ENCODE peak calls at places on chromosomes 1 and 21, in ten cellular contexts. L, O, U, N, T, D, W, C, V and F are unnamed samples.

GRCh38 chr1:5857508-5858090 is 134.6 kb downstream of the NPHP4 start:
- DNase-seq in N (no peak), D (no peak), T (no peak), V (no peak), L (no peak), O (no peak), C (no peak), W (no peak), U (no peak), F (no peak)

GRCh38 chr1:109873278-109874175 is 37.1 kb upstream of the CSF1 start:
- DNase-seq in D (no peak), V (no peak), L (no peak), W (no peak), T (peak), C (no peak), U (no peak), O (no peak), N (no peak), F (no peak)

GRCh38 chr1:109369167-109369746 is 28.5 kb downstream of the SORT1 start:
- DNase-seq in W (no peak), D (no peak), T (no peak), C (no peak), L (no peak), U (no peak), O (no peak), V (peak), N (no peak), F (no peak)

GRCh38 chr1:222028151-222028550 is 286.3 kb upstream of the DUSP10 start:
- DNase-seq in C (no peak), O (no peak), N (peak), U (no peak), L (no peak), D (peak), T (no peak), W (no peak), V (no peak), F (no peak)

GRCh38 chr1:55812281-55812680 is 597.1 kb upstream of the USP24 start:
- DNase-seq in V (no peak), D (no peak), C (no peak), U (no peak), W (no peak), T (no peak), N (no peak), O (no peak), L (no peak), F (no peak)

GRCh38 chr21:15826147-15826780 is 96.5 kb downstream of the USP25 start:
- DNase-seq in C (peak), T (peak), W (no peak), N (peak), U (peak), D (no peak), V (no peak), O (no peak), L (no peak), F (no peak)

GRCh38 chr1:116496380-116496779 is 74.4 kb downstream of the CD58 start:
- DNase-seq in C (no peak), V (no peak), O (no peak), T (no peak), U (no peak), W (peak), D (no peak), N (no peak), L (no peak), F (no peak)

GRCh38 chr1:10271869-10272268 is 61.5 kb downstream of the KIF1B start:
- DNase-seq in D (peak), C (no peak), O (no peak), T (no peak), L (no peak), U (no peak), N (peak), W (no peak), V (no peak), F (no peak)

GRCh38 chr1:196002906-196003305 is 605.3 kb downstream of the KCNT2 start:
- DNase-seq in L (no peak), D (no peak), T (peak), N (no peak), W (no peak), C (no peak), U (no peak), V (no peak), O (no peak), F (no peak)

GRCh38 chr1:5907966-5908365 is 84.3 kb downstream of the NPHP4 start:
- DNase-seq in T (no peak), N (no peak), U (no peak), C (no peak), L (no peak), V (no peak), O (no peak), W (no peak), D (no peak), F (no peak)

GRCh38 chr1:146007048-146007784 is 10.8 kb upstream of the TXNIP start:
- DNase-seq in T (peak), V (peak), C (peak), L (peak), N (peak), D (peak), O (peak), W (no peak), U (peak), F (peak)

GRCh38 chr1:177355575-177355974 is 184.8 kb downstream of the BRINP2 start:
- DNase-seq in N (peak), O (no peak), T (no peak), V (peak), C (no peak), U (no peak), L (no peak), D (no peak), W (no peak), F (no peak)

GRCh38 chr1:54310439-54311328 is 95.5 kb downstream of the SSBP3 start:
- DNase-seq in W (peak), L (peak), D (no peak), T (peak), N (peak), U (no peak), C (no peak), V (peak), O (no peak), F (no peak)

GRCh38 chr1:201346337-201346939 is 31.0 kb downstream of the TNNT2 start:
- DNase-seq in D (no peak), O (no peak), L (no peak), V (peak), U (no peak), N (peak), C (no peak), W (no peak), T (peak), F (no peak)

GRCh38 chr1:216705686-216706085 is 17.5 kb downstream of the ESRRG start:
- DNase-seq in V (no peak), L (no peak), D (peak), U (no peak), N (peak), W (peak), C (no peak), O (no peak), T (no peak), F (no peak)

GRCh38 chr1:28456078-28456477 is 49.8 kb upstream of the RCC1 start:
- DNase-seq in C (no peak), O (no peak), L (peak), T (peak), V (peak), W (no peak), D (no peak), U (no peak), N (no peak), F (no peak)

GRCh38 chr21:36254106-36254941 is 65.7 kb upstream of the MORC3 start:
- DNase-seq in C (no peak), W (no peak), V (no peak), D (no peak), L (no peak), N (no peak), O (no peak), T (no peak), U (no peak), F (no peak)

GRCh38 chr1:151728151-151728711 is 6.9 kb downstream of the RIIAD1 start:
- DNase-seq in W (no peak), T (no peak), N (peak), D (peak), U (no peak), O (no peak), L (no peak), C (no peak), V (peak), F (no peak)

GRCh38 chr21:36948686-36949085 is 17.8 kb downstream of the HLCS start:
- DNase-seq in N (no peak), D (no peak), C (no peak), T (no peak), U (no peak), O (no peak), V (no peak), W (no peak), L (no peak), F (no peak)

GRCh38 chr1:89088597-89088996 is 23.6 kb upstream of the GBP1 start:
- DNase-seq in T (no peak), L (no peak), W (no peak), V (no peak), N (no peak), O (no peak), C (no peak), D (no peak), U (no peak), F (no peak)

GRCh38 chr1:12157366-12158231 is 9.2 kb upstream of the TNFRSF1B start:
- DNase-seq in N (no peak), T (no peak), C (no peak), L (peak), D (no peak), V (no peak), O (no peak), U (no peak), W (no peak), F (no peak)

GRCh38 chr1:25549273-25550154 is 6.1 kb downstream of the LDLRAP1 start:
- DNase-seq in V (peak), O (peak), D (no peak), L (peak), N (no peak), C (no peak), W (peak), U (peak), T (peak), F (peak)

GRCh38 chr1:82279241-82279640 is 478.5 kb downstream of the ADGRL2 start:
- DNase-seq in V (no peak), O (no peak), W (no peak), C (no peak), N (no peak), L (no peak), U (no peak), D (no peak), T (no peak), F (no peak)

GRCh38 chr1:9653783-9654517 is 2.4 kb downstream of the PIK3CD start:
- DNase-seq in T (no peak), L (peak), O (no peak), D (no peak), N (no peak), V (no peak), W (no peak), C (no peak), U (no peak), F (peak)

GRCh38 chr21:20999567-21000169 is 1.5 kb downstream of the NCAM2 start:
- DNase-seq in U (no peak), L (peak), T (peak), D (peak), C (no peak), W (no peak), N (peak), V (peak), O (peak), F (peak)

GRCh38 chr21:29299906-29300546 is 1.3 kb downstream of the BACH1 start:
- DNase-seq in W (peak), C (no peak), L (peak), D (peak), U (peak), O (peak), T (peak), N (peak), V (peak), F (peak)

GRCh38 chr21:46067505-46068201 is 30.3 kb upstream of the COL6A2 start:
- DNase-seq in W (no peak), O (no peak), T (no peak), D (no peak), L (no peak), C (no peak), V (no peak), N (no peak), U (no peak), F (no peak)

GRCh38 chr1:91635763-91636162 is 135.1 kb downstream of the CDC7 start:
- DNase-seq in O (no peak), T (no peak), D (no peak), W (no peak), C (no peak), U (no peak), L (no peak), V (no peak), N (no peak), F (no peak)

GRCh38 chr1:178723541-178723940 is 1.5 kb upstream of the RALGPS2 start:
- DNase-seq in L (no peak), C (no peak), D (no peak), V (no peak), T (no peak), N (no peak), W (no peak), O (no peak), U (no peak), F (no peak)

GRCh38 chr21:16974060-16974459 is 538.8 kb upstream of the CXADR start:
- DNase-seq in D (no peak), O (no peak), U (no peak), W (no peak), L (no peak), C (no peak), V (no peak), N (no peak), T (no peak), F (no peak)

GRCh38 chr1:52552236-52552504 is 722 bp downstream of the TUT4 start:
- DNase-seq in N (peak), U (peak), O (peak), L (peak), W (no peak), D (no peak), T (peak), C (no peak), V (peak), F (peak)

GRCh38 chr1:65170511-65171142 is 22.6 kb downstream of the AK4 start:
- DNase-seq in U (no peak), W (peak), T (no peak), D (peak), L (no peak), V (no peak), N (peak), O (no peak), C (no peak), F (no peak)

GRCh38 chr1:178797590-178797989 is 72.5 kb downstream of the RALGPS2 start:
- DNase-seq in N (no peak), D (no peak), T (no peak), L (no peak), U (no peak), O (no peak), V (no peak), W (no peak), C (no peak), F (no peak)

GRCh38 chr1:241870290-241870689 is 22.3 kb downstream of the EXO1 start:
- DNase-seq in W (no peak), T (no peak), N (no peak), O (no peak), U (no peak), D (no peak), L (no peak), V (no peak), C (no peak), F (no peak)

GRCh38 chr1:1538989-1539309 is 1.5 kb downstream of the TMEM240 start:
- DNase-seq in O (no peak), D (no peak), L (no peak), N (no peak), V (no peak), U (no peak), W (no peak), C (no peak), T (no peak), F (no peak)

GRCh38 chr1:36365310-36365895 is 20.3 kb downstream of the STK40 start:
- DNase-seq in O (no peak), U (no peak), D (peak), V (no peak), T (no peak), C (no peak), N (peak), L (no peak), W (peak), F (no peak)

GRCh38 chr21:35203093-35204021 is 154.3 kb upstream of the RUNX1 start:
- DNase-seq in C (no peak), U (no peak), O (no peak), N (no peak), T (peak), V (peak), W (no peak), D (no peak), L (no peak), F (no peak)

GRCh38 chr1:94589728-94590127 is 48.2 kb upstream of the F3 start:
- DNase-seq in W (no peak), U (no peak), D (no peak), C (no peak), V (no peak), T (no peak), N (no peak), O (no peak), L (no peak), F (no peak)